ENCODE peak calls at places on chromosomes 5 and 9, in nine cellular contexts. One of them, this sample, is unnamed.

GRCh38 chr5:176723440-176723839 is 76.2 kb downstream of the TSPAN17 start:
- DNase-seq in endothelial cell of umbilical vein: no peak
- DNase-seq in foreskin fibroblast: no peak
- DNase-seq in choroid plexus epithelial cell: no peak
- DNase-seq in mesothelial cell of epicardium: no peak
- DNase-seq in AG09319: no peak
- DNase-seq in NB4: peak
- DNase-seq in uterus: no peak
- DNase-seq in AG04450: no peak
- DNase-seq in this sample: no peak

GRCh38 chr9:20320921-20321320 is 301.4 kb downstream of the MLLT3 start:
- DNase-seq in NB4: no peak
- DNase-seq in foreskin fibroblast: no peak
- DNase-seq in endothelial cell of umbilical vein: no peak
- DNase-seq in mesothelial cell of epicardium: no peak
- DNase-seq in uterus: no peak
- DNase-seq in choroid plexus epithelial cell: no peak
- DNase-seq in AG04450: no peak
- DNase-seq in AG09319: no peak
- DNase-seq in this sample: no peak

GRCh38 chr5:21238786-21239185 is 1250.8 kb upstream of the CDH18 start:
- DNase-seq in AG04450: no peak
- DNase-seq in AG09319: no peak
- DNase-seq in foreskin fibroblast: no peak
- DNase-seq in endothelial cell of umbilical vein: peak
- DNase-seq in NB4: no peak
- DNase-seq in uterus: no peak
- DNase-seq in choroid plexus epithelial cell: peak
- DNase-seq in mesothelial cell of epicardium: no peak
- DNase-seq in this sample: no peak

GRCh38 chr5:36359267-36359666 is 57.6 kb upstream of the RANBP3L start:
- DNase-seq in choroid plexus epithelial cell: peak
- DNase-seq in AG09319: no peak
- DNase-seq in uterus: no peak
- DNase-seq in foreskin fibroblast: no peak
- DNase-seq in AG04450: no peak
- DNase-seq in NB4: no peak
- DNase-seq in endothelial cell of umbilical vein: no peak
- DNase-seq in mesothelial cell of epicardium: no peak
- DNase-seq in this sample: no peak

GRCh38 chr9:74800226-74800625 is 87.5 kb downstream of the TRPM6 start:
- DNase-seq in AG09319: no peak
- DNase-seq in mesothelial cell of epicardium: no peak
- DNase-seq in AG04450: no peak
- DNase-seq in uterus: no peak
- DNase-seq in foreskin fibroblast: no peak
- DNase-seq in choroid plexus epithelial cell: no peak
- DNase-seq in NB4: no peak
- DNase-seq in endothelial cell of umbilical vein: no peak
- DNase-seq in this sample: no peak

GRCh38 chr5:27403248-27403882 is 365.0 kb upstream of the CDH9 start:
- DNase-seq in NB4: no peak
- DNase-seq in foreskin fibroblast: no peak
- DNase-seq in uterus: no peak
- DNase-seq in endothelial cell of umbilical vein: no peak
- DNase-seq in AG09319: no peak
- DNase-seq in mesothelial cell of epicardium: no peak
- DNase-seq in AG04450: no peak
- DNase-seq in choroid plexus epithelial cell: peak
- DNase-seq in this sample: no peak

GRCh38 chr5:42494414-42494813 is 71.2 kb downstream of the GHR start:
- DNase-seq in NB4: no peak
- DNase-seq in mesothelial cell of epicardium: no peak
- DNase-seq in endothelial cell of umbilical vein: no peak
- DNase-seq in choroid plexus epithelial cell: peak
- DNase-seq in AG09319: no peak
- DNase-seq in uterus: no peak
- DNase-seq in foreskin fibroblast: peak
- DNase-seq in AG04450: no peak
- DNase-seq in this sample: no peak

GRCh38 chr5:103827976-103828375 is 265.4 kb upstream of the NUDT12 start:
- DNase-seq in foreskin fibroblast: no peak
- DNase-seq in endothelial cell of umbilical vein: no peak
- DNase-seq in choroid plexus epithelial cell: no peak
- DNase-seq in NB4: no peak
- DNase-seq in mesothelial cell of epicardium: no peak
- DNase-seq in AG09319: no peak
- DNase-seq in uterus: no peak
- DNase-seq in AG04450: no peak
- DNase-seq in this sample: no peak

GRCh38 chr9:129436751-129437625 is 183.9 kb downstream of the C9orf50 start:
- DNase-seq in uterus: peak
- DNase-seq in endothelial cell of umbilical vein: peak
- DNase-seq in AG09319: no peak
- DNase-seq in foreskin fibroblast: peak
- DNase-seq in NB4: peak
- DNase-seq in AG04450: no peak
- DNase-seq in choroid plexus epithelial cell: peak
- DNase-seq in mesothelial cell of epicardium: peak
- DNase-seq in this sample: peak

GRCh38 chr9:86943223-86943870 is 4.0 kb downstream of the GAS1 start:
- DNase-seq in uterus: no peak
- DNase-seq in AG04450: no peak
- DNase-seq in foreskin fibroblast: peak
- DNase-seq in NB4: no peak
- DNase-seq in AG09319: no peak
- DNase-seq in choroid plexus epithelial cell: peak
- DNase-seq in mesothelial cell of epicardium: no peak
- DNase-seq in endothelial cell of umbilical vein: no peak
- DNase-seq in this sample: no peak

GRCh38 chr5:64869419-64869818 is 100.7 kb downstream of the CWC27 start:
- DNase-seq in choroid plexus epithelial cell: peak
- DNase-seq in mesothelial cell of epicardium: no peak
- DNase-seq in uterus: no peak
- DNase-seq in NB4: no peak
- DNase-seq in endothelial cell of umbilical vein: peak
- DNase-seq in AG04450: peak
- DNase-seq in foreskin fibroblast: peak
- DNase-seq in AG09319: peak
- DNase-seq in this sample: no peak

GRCh38 chr5:116280149-116280803 is 195.5 kb downstream of the COMMD10 start:
- DNase-seq in AG04450: no peak
- DNase-seq in uterus: no peak
- DNase-seq in NB4: no peak
- DNase-seq in foreskin fibroblast: no peak
- DNase-seq in AG09319: no peak
- DNase-seq in endothelial cell of umbilical vein: no peak
- DNase-seq in mesothelial cell of epicardium: no peak
- DNase-seq in choroid plexus epithelial cell: no peak
- DNase-seq in this sample: no peak

GRCh38 chr9:137175345-137175961 is 3.6 kb upstream of the TMEM210 start:
- DNase-seq in endothelial cell of umbilical vein: no peak
- DNase-seq in uterus: no peak
- DNase-seq in foreskin fibroblast: peak
- DNase-seq in choroid plexus epithelial cell: no peak
- DNase-seq in AG09319: no peak
- DNase-seq in mesothelial cell of epicardium: no peak
- DNase-seq in NB4: no peak
- DNase-seq in AG04450: no peak
- DNase-seq in this sample: no peak
- TF ChIP-seq CTCF in endothelial cell of umbilical vein: no peak
- TF ChIP-seq CTCF in uterus: no peak
- TF ChIP-seq CTCF in foreskin fibroblast: no peak
- TF ChIP-seq CTCF in choroid plexus epithelial cell: peak
- TF ChIP-seq CTCF in AG09319: no peak
- TF ChIP-seq CTCF in mesothelial cell of epicardium: no peak
- TF ChIP-seq CTCF in NB4: no peak
- TF ChIP-seq CTCF in AG04450: peak
- TF ChIP-seq CTCF in this sample: no peak

GRCh38 chr5:2756764-2757163 is 5.3 kb upstream of the IRX2 start:
- DNase-seq in foreskin fibroblast: peak
- DNase-seq in mesothelial cell of epicardium: no peak
- DNase-seq in choroid plexus epithelial cell: no peak
- DNase-seq in AG04450: no peak
- DNase-seq in uterus: no peak
- DNase-seq in AG09319: no peak
- DNase-seq in NB4: no peak
- DNase-seq in endothelial cell of umbilical vein: no peak
- DNase-seq in this sample: no peak
- TF ChIP-seq CTCF in foreskin fibroblast: no peak
- TF ChIP-seq CTCF in mesothelial cell of epicardium: no peak
- TF ChIP-seq CTCF in choroid plexus epithelial cell: no peak
- TF ChIP-seq CTCF in AG04450: no peak
- TF ChIP-seq CTCF in uterus: no peak
- TF ChIP-seq CTCF in AG09319: no peak
- TF ChIP-seq CTCF in NB4: no peak
- TF ChIP-seq CTCF in endothelial cell of umbilical vein: no peak
- TF ChIP-seq CTCF in this sample: no peak

GRCh38 chr5:45109636-45110035 is 300.9 kb downstream of the MRPS30 start:
- DNase-seq in uterus: no peak
- DNase-seq in foreskin fibroblast: no peak
- DNase-seq in AG09319: no peak
- DNase-seq in choroid plexus epithelial cell: no peak
- DNase-seq in endothelial cell of umbilical vein: no peak
- DNase-seq in AG04450: no peak
- DNase-seq in NB4: no peak
- DNase-seq in mesothelial cell of epicardium: no peak
- DNase-seq in this sample: no peak

GRCh38 chr5:45110399-45110798 is 301.7 kb downstream of the MRPS30 start:
- DNase-seq in mesothelial cell of epicardium: no peak
- DNase-seq in NB4: no peak
- DNase-seq in foreskin fibroblast: no peak
- DNase-seq in choroid plexus epithelial cell: no peak
- DNase-seq in endothelial cell of umbilical vein: no peak
- DNase-seq in AG09319: no peak
- DNase-seq in uterus: no peak
- DNase-seq in AG04450: no peak
- DNase-seq in this sample: no peak

GRCh38 chr5:45113726-45114125 is 305.0 kb downstream of the MRPS30 start:
- DNase-seq in uterus: no peak
- DNase-seq in AG04450: no peak
- DNase-seq in NB4: peak
- DNase-seq in AG09319: no peak
- DNase-seq in choroid plexus epithelial cell: no peak
- DNase-seq in mesothelial cell of epicardium: no peak
- DNase-seq in foreskin fibroblast: no peak
- DNase-seq in endothelial cell of umbilical vein: no peak
- DNase-seq in this sample: no peak

GRCh38 chr5:45105491-45105994 is 296.8 kb downstream of the MRPS30 start:
- DNase-seq in NB4: no peak
- DNase-seq in AG09319: no peak
- DNase-seq in foreskin fibroblast: no peak
- DNase-seq in endothelial cell of umbilical vein: no peak
- DNase-seq in uterus: no peak
- DNase-seq in AG04450: no peak
- DNase-seq in choroid plexus epithelial cell: no peak
- DNase-seq in mesothelial cell of epicardium: no peak
- DNase-seq in this sample: no peak

DNA sequence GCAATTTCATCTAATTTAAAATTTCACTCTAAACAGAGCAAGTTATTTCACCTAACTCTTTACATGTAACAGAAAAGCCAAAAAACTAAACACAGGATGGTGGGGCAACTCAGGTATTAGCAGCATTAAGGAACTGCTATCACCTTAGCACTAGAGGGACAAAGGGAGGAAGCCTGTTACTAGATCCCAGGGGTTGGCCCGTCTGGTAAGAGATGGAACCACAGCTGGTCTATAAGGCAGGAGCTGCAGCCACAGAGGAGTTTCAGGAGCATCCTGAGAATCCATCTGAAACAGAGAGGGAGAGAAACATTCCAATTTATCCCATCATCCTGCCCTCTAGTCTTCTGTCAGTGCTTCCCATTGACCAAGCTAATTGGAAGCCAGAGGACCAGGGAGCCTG is 300.3 kb downstream of the MRPS30 start:
- DNase-seq in choroid plexus epithelial cell: no peak
- DNase-seq in foreskin fibroblast: no peak
- DNase-seq in uterus: no peak
- DNase-seq in mesothelial cell of epicardium: no peak
- DNase-seq in AG04450: no peak
- DNase-seq in endothelial cell of umbilical vein: no peak
- DNase-seq in AG09319: no peak
- DNase-seq in NB4: no peak
- DNase-seq in this sample: no peak
- TF ChIP-seq CTCF in choroid plexus epithelial cell: no peak
- TF ChIP-seq CTCF in foreskin fibroblast: no peak
- TF ChIP-seq CTCF in uterus: no peak
- TF ChIP-seq CTCF in mesothelial cell of epicardium: no peak
- TF ChIP-seq CTCF in AG04450: no peak
- TF ChIP-seq CTCF in endothelial cell of umbilical vein: no peak
- TF ChIP-seq CTCF in AG09319: no peak
- TF ChIP-seq CTCF in NB4: no peak
- TF ChIP-seq CTCF in this sample: no peak

GRCh38 chr9:34653131-34653530 is 1.1 kb downstream of the IL11RA start:
- DNase-seq in NB4: no peak
- DNase-seq in choroid plexus epithelial cell: peak
- DNase-seq in endothelial cell of umbilical vein: peak
- DNase-seq in foreskin fibroblast: peak
- DNase-seq in AG09319: no peak
- DNase-seq in uterus: no peak
- DNase-seq in mesothelial cell of epicardium: no peak
- DNase-seq in AG04450: no peak
- DNase-seq in this sample: no peak

GRCh38 chr9:34651286-34651685 is 699 bp upstream of the IL11RA start:
- DNase-seq in foreskin fibroblast: peak
- DNase-seq in NB4: no peak
- DNase-seq in AG09319: no peak
- DNase-seq in mesothelial cell of epicardium: no peak
- DNase-seq in AG04450: no peak
- DNase-seq in uterus: peak
- DNase-seq in endothelial cell of umbilical vein: peak
- DNase-seq in choroid plexus epithelial cell: peak
- DNase-seq in this sample: no peak

GRCh38 chr9:34650816-34651215 is 1.2 kb upstream of the IL11RA start:
- DNase-seq in mesothelial cell of epicardium: no peak
- DNase-seq in foreskin fibroblast: no peak
- DNase-seq in endothelial cell of umbilical vein: no peak
- DNase-seq in uterus: no peak
- DNase-seq in AG04450: no peak
- DNase-seq in NB4: no peak
- DNase-seq in AG09319: no peak
- DNase-seq in choroid plexus epithelial cell: peak
- DNase-seq in this sample: no peak

GRCh38 chr9:34652608-34653007 is 623 bp downstream of the IL11RA start:
- DNase-seq in mesothelial cell of epicardium: no peak
- DNase-seq in foreskin fibroblast: peak
- DNase-seq in uterus: no peak
- DNase-seq in choroid plexus epithelial cell: peak
- DNase-seq in AG09319: no peak
- DNase-seq in endothelial cell of umbilical vein: no peak
- DNase-seq in NB4: no peak
- DNase-seq in AG04450: no peak
- DNase-seq in this sample: no peak

GRCh38 chr9:34651876-34652602 is at the start of gene IL11RA:
- DNase-seq in NB4: no peak
- DNase-seq in endothelial cell of umbilical vein: peak
- DNase-seq in AG04450: no peak
- DNase-seq in uterus: peak
- DNase-seq in foreskin fibroblast: peak
- DNase-seq in AG09319: peak
- DNase-seq in mesothelial cell of epicardium: no peak
- DNase-seq in choroid plexus epithelial cell: peak
- DNase-seq in this sample: peak
- TF ChIP-seq CTCF in NB4: no peak
- TF ChIP-seq CTCF in endothelial cell of umbilical vein: no peak
- TF ChIP-seq CTCF in AG04450: no peak
- TF ChIP-seq CTCF in uterus: no peak
- TF ChIP-seq CTCF in foreskin fibroblast: no peak
- TF ChIP-seq CTCF in AG09319: no peak
- TF ChIP-seq CTCF in mesothelial cell of epicardium: no peak
- TF ChIP-seq CTCF in choroid plexus epithelial cell: no peak
- TF ChIP-seq CTCF in this sample: no peak

This sample was measured in Calu3.